ENCODE peak calls at places on chromosome 22, in eight cellular contexts. U, F, S, D, Q, L, T and H are unnamed samples.

GRCh38 chr22:50553310-50553709 is 7.6 kb downstream of the KLHDC7B start:
- DNase-seq in S (peak; percentile 15), U (no peak), T (no peak), D (no peak), Q (no peak), F (no peak), L (no peak), H (peak; percentile 6)

GRCh38 chr22:49853981-49854791 is 542 bp downstream of the ZBED4 start:
- DNase-seq in T (peak; percentile 26), D (peak; percentile 40), L (no peak), F (peak; percentile 65), Q (no peak), S (peak; percentile 67), U (no peak), H (peak; percentile 56)

GRCh38 chr22:40486962-40487602 is 116.7 kb downstream of the SGSM3 start:
- DNase-seq in S (no peak), Q (no peak), L (no peak), F (no peak), U (no peak), D (no peak), T (no peak), H (no peak)

GRCh38 chr22:50506611-50507420 is 686 bp downstream of the LMF2 start:
- DNase-seq in Q (no peak), F (peak; percentile 61), D (no peak), T (peak; percentile 3), S (no peak), U (no peak), L (no peak), H (peak; percentile 72)

GRCh38 chr22:38841211-38841610 is 2.6 kb downstream of the NPTXR start:
- DNase-seq in F (no peak), L (no peak), Q (no peak), D (no peak), U (no peak), T (no peak), S (no peak), H (no peak)

GRCh38 chr22:38218661-38219331 is 17.0 kb downstream of the MAFF start:
- DNase-seq in T (peak; percentile 98), F (peak; percentile 88), L (peak; percentile 77), S (peak; percentile 78), D (peak; percentile 65), Q (peak; percentile 81), U (peak; percentile 83), H (peak; percentile 92)

GRCh38 chr22:49230194-49230577 is 597.5 kb downstream of the BRD1 start:
- DNase-seq in D (peak; percentile 66), F (no peak), U (no peak), L (no peak), S (no peak), T (no peak), Q (no peak), H (no peak)

GRCh38 chr22:39428597-39429071 is 28.2 kb upstream of the MGAT3 start:
- DNase-seq in S (peak; percentile 30), U (no peak), F (peak; percentile 11), Q (peak; percentile 6), T (peak; percentile 39), L (no peak), D (no peak), H (no peak)

GRCh38 chr22:41557401-41558240 is 3.2 kb upstream of the CSDC2 start:
- DNase-seq in D (no peak), T (peak; percentile 92), S (peak; percentile 94), F (peak; percentile 75), Q (peak; percentile 50), L (peak; percentile 76), U (no peak), H (peak; percentile 88)

GRCh38 chr22:46053563-46054090 is 76.7 kb upstream of the WNT7B start:
- DNase-seq in F (peak; percentile 87), Q (peak; percentile 78), S (peak; percentile 90), D (no peak), T (peak; percentile 64), L (peak; percentile 77), U (no peak), H (peak; percentile 86)

GRCh38 chr22:30392661-30393321 is 4.0 kb upstream of the SEC14L2 start:
- DNase-seq in Q (no peak), U (no peak), L (no peak), F (no peak), D (no peak), T (no peak), S (peak; percentile 93), H (no peak)

GRCh38 chr22:37657590-37658132 is 862 bp upstream of the PDXP start:
- DNase-seq in D (peak; percentile 23), F (no peak), Q (no peak), T (no peak), S (no peak), U (no peak), L (no peak), H (no peak)

GRCh38 chr22:29309332-29310064 is 3.0 kb downstream of the GAS2L1 start:
- DNase-seq in L (peak; percentile 56), Q (no peak), T (no peak), F (peak; percentile 62), U (no peak), S (peak; percentile 55), D (peak; percentile 51), H (peak; percentile 62)

GRCh38 chr22:41927813-41928212 is 1.2 kb upstream of the TNFRSF13C start:
- DNase-seq in Q (no peak), U (no peak), T (no peak), F (no peak), S (no peak), D (no peak), L (no peak), H (no peak)

GRCh38 chr22:43796567-43796966 is 15.5 kb downstream of the EFCAB6 start:
- DNase-seq in L (no peak), F (no peak), U (no peak), S (no peak), T (peak; percentile 56), Q (no peak), D (peak; percentile 90), H (no peak)

GRCh38 chr22:36368359-36368983 is 19.3 kb downstream of the MYH9 start:
- DNase-seq in T (peak; percentile 92), L (no peak), U (no peak), D (peak; percentile 76), S (no peak), F (no peak), Q (no peak), H (no peak)

GRCh38 chr22:36923458-36923784 is 10.0 kb downstream of the CSF2RB start:
- DNase-seq in Q (no peak), U (no peak), F (no peak), D (no peak), L (no peak), T (no peak), S (no peak), H (no peak)

GRCh38 chr22:45889539-45890350 is 87.2 kb downstream of the WNT7B start:
- DNase-seq in D (no peak), F (peak; percentile 37), L (no peak), Q (peak; percentile 12), T (peak; percentile 63), U (no peak), S (peak; percentile 48), H (peak; percentile 75)

GRCh38 chr22:23233084-23233501 is 52.8 kb downstream of the BCR start:
- DNase-seq in S (no peak), F (no peak), Q (no peak), U (no peak), L (no peak), D (no peak), T (peak; percentile 41), H (peak; percentile 57)
- H3K4me3 ChIP-seq in S (no peak overlapping the region), F (no peak overlapping the region), Q (no peak overlapping the region), U (no peak overlapping the region), L (no peak overlapping the region), D (no peak overlapping the region), T (no peak overlapping the region), H (no peak overlapping the region)

DNA sequence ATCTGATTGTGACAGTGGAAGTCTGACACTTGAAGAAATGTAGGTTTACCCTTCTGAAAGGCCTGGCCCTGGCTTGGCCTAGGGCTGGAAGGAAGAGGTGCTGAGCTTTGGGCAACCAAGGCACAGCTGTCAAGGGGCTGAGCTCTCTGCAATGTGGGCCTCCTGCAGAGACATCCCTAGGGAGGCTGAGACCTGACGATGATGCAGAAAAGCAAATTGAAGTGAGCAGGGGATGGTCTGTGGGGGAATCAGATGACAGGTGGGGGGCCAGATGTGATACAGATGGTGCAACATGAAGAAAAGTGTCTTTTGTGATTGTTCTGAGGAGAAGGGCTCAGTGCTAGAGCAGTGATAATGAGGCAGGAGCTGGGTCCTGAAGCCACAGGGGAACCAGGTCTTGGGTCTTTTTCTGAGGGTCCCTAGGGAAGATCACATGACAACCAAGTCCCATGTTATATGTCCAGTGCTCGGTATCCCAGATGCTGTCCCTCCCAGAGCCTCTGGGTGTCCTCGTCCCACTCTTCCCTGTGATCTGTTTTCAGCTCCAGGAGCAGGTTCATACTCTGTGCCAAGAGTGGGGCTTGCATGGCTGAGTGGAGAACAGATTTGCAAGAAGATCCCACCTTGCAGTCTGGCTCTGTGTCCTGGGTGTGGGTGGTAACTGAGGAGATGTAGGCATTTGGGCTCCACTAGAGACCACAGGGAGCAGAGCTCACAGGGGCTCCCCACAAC is 79.9 kb upstream of the VPREB1 start:
- DNase-seq in L (no peak), D (no peak), F (no peak), Q (no peak), T (no peak), S (no peak), U (no peak), H (no peak)
- H3K4me1 ChIP-seq in L (no peaks in the 10 kb centered on the region), D (no peaks in the 10 kb centered on the region), F (peaks cover 5% of the 10 kb centered on the region), Q (no peaks in the 10 kb centered on the region), T (no peaks in the 10 kb centered on the region), S (no peaks in the 10 kb centered on the region), U (no peaks in the 10 kb centered on the region), H (no peaks in the 10 kb centered on the region)

GRCh38 chr22:24035296-24035695 is 24.2 kb downstream of the CABIN1 start:
- DNase-seq in D (no peak), Q (no peak), T (no peak), L (no peak), U (no peak), F (no peak), S (no peak), H (no peak)

GRCh38 chr22:24037851-24038765 is 27.0 kb downstream of the CABIN1 start:
- DNase-seq in D (no peak), Q (no peak), T (no peak), L (no peak), U (no peak), F (no peak), S (no peak), H (no peak)

GRCh38 chr22:24030186-24030702 is 19.1 kb downstream of the CABIN1 start:
- DNase-seq in D (peak; percentile 23), L (no peak), U (no peak), T (no peak), Q (no peak), F (no peak), S (no peak), H (no peak)

GRCh38 chr22:24029304-24029703 is 18.2 kb downstream of the CABIN1 start:
- DNase-seq in D (no peak), U (no peak), L (no peak), Q (no peak), T (no peak), F (no peak), S (no peak), H (no peak)

DNA sequence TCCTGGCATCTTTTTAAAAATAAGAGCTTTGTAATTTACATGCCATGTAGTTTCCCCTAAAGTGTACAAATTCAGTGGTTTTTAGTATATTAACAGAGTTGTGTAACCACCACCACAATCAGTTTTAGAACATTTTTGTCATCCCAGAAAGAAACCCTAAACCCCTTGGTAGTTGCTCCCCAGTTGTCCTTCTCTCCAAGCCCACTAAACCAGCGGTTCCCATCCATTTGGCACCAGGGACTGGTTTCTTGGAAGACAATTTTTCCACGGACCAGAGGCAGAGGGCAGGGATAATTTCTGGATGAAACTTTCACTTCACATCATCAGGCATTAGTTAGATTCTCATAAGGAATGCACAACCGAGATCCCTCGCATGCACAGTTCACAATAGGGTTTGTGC is 22.6 kb downstream of the CABIN1 start:
- DNase-seq in S (no peak), T (no peak), D (no peak), F (no peak), Q (no peak), L (no peak), U (no peak), H (no peak)
- H3K27ac ChIP-seq in S (no peak overlapping the region), T (no peak overlapping the region), D (no peak overlapping the region), F (no peak overlapping the region), Q (no peak overlapping the region), L (no peak overlapping the region), U (no peak overlapping the region), H (no peak overlapping the region)

GRCh38 chr22:19109198-19110063 is 12.8 kb downstream of the DGCR2 start:
- DNase-seq in U (no peak), L (peak; percentile 68), S (no peak), D (no peak), Q (no peak), F (no peak), T (peak; percentile 48), H (no peak)
- H3K4me3 ChIP-seq in U (no peak overlapping the region), L (no peak overlapping the region), S (no peak overlapping the region), D (no peak overlapping the region), Q (peak overlapping the region; percentile 33), F (no peak overlapping the region), T (no peak overlapping the region), H (no peak overlapping the region)